ENCODE peak calls at places on chromosome 3, in five cellular contexts. H is H1, C is WTC11, N is HepG2, A is GM12878. I is an unnamed sample.

GRCh38 chr3:27253831-27254230 is 115.4 kb downstream of the NEK10 start:
- DNase-seq in N (peak), C (peak), A (peak), H (peak), I (peak)

GRCh38 chr3:160221019-160221418 is 4.2 kb upstream of the C3orf80 start:
- DNase-seq in A (no peak), N (no peak), H (no peak), C (no peak), I (no peak)

GRCh38 chr3:74651239-74651638 is 36.8 kb upstream of the CNTN3 start:
- DNase-seq in C (no peak), N (no peak), H (no peak), A (no peak), I (no peak)

GRCh38 chr3:42639192-42639591 is 14.3 kb upstream of the ZBTB47 start:
- DNase-seq in A (no peak), N (no peak), C (no peak), H (no peak), I (no peak)

GRCh38 chr3:17605032-17605431 is 137.4 kb downstream of the TBC1D5 start:
- DNase-seq in N (peak), A (no peak), H (no peak), C (no peak), I (no peak)

GRCh38 chr3:105274536-105274935 is 92.2 kb upstream of the ALCAM start:
- DNase-seq in A (no peak), C (no peak), N (no peak), H (no peak), I (no peak)

GRCh38 chr3:105154692-105155091 is 212.0 kb upstream of the ALCAM start:
- DNase-seq in N (no peak), A (no peak), C (no peak), H (no peak), I (no peak)

GRCh38 chr3:53180305-53181023 is 19.5 kb downstream of the PRKCD start:
- DNase-seq in C (no peak), H (no peak), A (peak), N (no peak), I (no peak)

GRCh38 chr3:178518660-178519396 is 17.4 kb upstream of the KCNMB2 start:
- DNase-seq in N (no peak), H (no peak), A (peak), C (no peak), I (no peak)

GRCh38 chr3:30124435-30125390 is 481.7 kb upstream of the TGFBR2 start:
- DNase-seq in N (no peak), H (no peak), A (no peak), C (no peak), I (peak)

GRCh38 chr3:41111011-41111410 is 88.3 kb upstream of the CTNNB1 start:
- DNase-seq in A (no peak), H (no peak), N (peak), C (no peak), I (no peak)

GRCh38 chr3:34780973-34781372 is 858.4 kb upstream of the ARPP21 start:
- DNase-seq in H (no peak), C (no peak), N (no peak), A (no peak), I (peak)

GRCh38 chr3:140906785-140907184 is 34.9 kb upstream of the SLC25A36 start:
- DNase-seq in A (no peak), N (no peak), H (no peak), C (no peak), I (no peak)

GRCh38 chr3:120460862-120461261 is 10.1 kb upstream of the FSTL1 start:
- DNase-seq in C (no peak), H (no peak), N (no peak), A (no peak), I (no peak)

GRCh38 chr3:70824078-70824477 is 511.6 kb upstream of the MDFIC2 start:
- DNase-seq in H (no peak), C (no peak), N (no peak), A (no peak), I (no peak)

GRCh38 chr3:109224333-109224732 is 87.8 kb downstream of the C3orf85 start:
- DNase-seq in N (peak), A (no peak), H (peak), C (peak), I (peak)

GRCh38 chr3:8539419-8539818 is 37.8 kb downstream of the LMCD1 start:
- DNase-seq in N (no peak), C (no peak), A (no peak), H (no peak), I (no peak)

GRCh38 chr3:187544326-187544725 is 125.9 kb downstream of the SST start:
- DNase-seq in C (no peak), N (no peak), H (no peak), A (no peak), I (no peak)

GRCh38 chr3:99544819-99545281 is 93.5 kb upstream of the COL8A1 start:
- DNase-seq in N (no peak), A (no peak), C (no peak), H (no peak), I (no peak)

GRCh38 chr3:24299801-24300626 is 194.6 kb downstream of the THRB start:
- DNase-seq in N (no peak), A (no peak), H (no peak), C (no peak), I (no peak)

GRCh38 chr3:138332472-138333073 is 2.9 kb upstream of the NME9 start:
- DNase-seq in N (peak), H (peak), C (no peak), A (no peak), I (peak)
- TF ChIP-seq CREB1 in N (no peak), H (no peak), C (no peak), A (no peak), I (no peak)

GRCh38 chr3:152197451-152197850 is 71.3 kb upstream of the MBNL1 start:
- DNase-seq in A (no peak), H (no peak), N (no peak), C (no peak), I (no peak)
- TF ChIP-seq CREB1 in A (no peak), H (no peak), N (no peak), C (no peak), I (no peak)

GRCh38 chr3:168424059-168424765 is 328.5 kb upstream of the GOLIM4 start:
- DNase-seq in C (no peak), A (no peak), H (no peak), N (no peak), I (no peak)
- TF ChIP-seq CREB1 in C (no peak), A (no peak), H (no peak), N (no peak), I (no peak)

DNA sequence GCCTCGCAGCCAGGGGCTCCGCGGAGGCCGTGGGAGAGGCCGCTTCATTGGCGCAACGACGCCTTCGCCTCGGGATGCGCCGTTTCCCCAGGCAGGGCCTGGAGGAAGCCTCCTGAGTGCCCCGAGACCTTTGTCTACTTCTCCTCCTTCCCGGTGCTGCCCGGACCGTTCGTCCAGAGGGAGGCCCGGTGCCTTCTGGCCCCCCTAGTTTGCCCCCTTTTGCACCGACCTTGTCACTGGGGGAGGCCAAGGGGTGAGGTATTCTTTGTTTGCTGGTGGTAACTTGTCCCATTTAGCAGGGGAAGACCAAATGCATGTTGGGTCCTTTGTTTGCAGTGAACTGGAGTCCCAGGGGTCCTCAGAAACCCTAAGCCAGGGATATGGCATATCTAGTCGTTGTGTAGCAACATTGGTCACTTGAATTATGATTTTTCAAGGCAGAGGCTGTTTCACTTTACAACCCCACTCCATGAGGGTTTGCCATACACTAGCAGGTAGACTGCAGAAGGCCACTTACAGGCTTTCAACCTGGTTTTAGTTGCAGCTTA is 614 bp downstream of the DHX30 start:
- DNase-seq in C (no peak), H (no peak), A (no peak), N (no peak), I (no peak)
- TF ChIP-seq CREB1 in C (no peak), H (no peak), A (no peak), N (no peak), I (no peak)

GRCh38 chr3:49415931-49416601 is 3.8 kb downstream of the TCTA start:
- DNase-seq in H (no peak), A (peak), N (no peak), C (no peak), I (no peak)
- TF ChIP-seq CREB1 in H (no peak), A (peak), N (no peak), C (no peak), I (no peak)

GRCh38 chr3:16441306-16441898 is 72.1 kb downstream of the RFTN1 start:
- DNase-seq in C (no peak), A (no peak), H (no peak), N (no peak), I (no peak)

GRCh38 chr3:16433701-16434151 is 79.8 kb downstream of the RFTN1 start:
- DNase-seq in C (no peak), N (no peak), A (peak), H (no peak), I (peak)

GRCh38 chr3:16439163-16439847 is 74.2 kb downstream of the RFTN1 start:
- DNase-seq in N (no peak), H (no peak), C (no peak), A (no peak), I (no peak)

GRCh38 chr3:16439848-16440708 is 73.4 kb downstream of the RFTN1 start:
- DNase-seq in N (no peak), A (no peak), C (no peak), H (no peak), I (no peak)

DNA sequence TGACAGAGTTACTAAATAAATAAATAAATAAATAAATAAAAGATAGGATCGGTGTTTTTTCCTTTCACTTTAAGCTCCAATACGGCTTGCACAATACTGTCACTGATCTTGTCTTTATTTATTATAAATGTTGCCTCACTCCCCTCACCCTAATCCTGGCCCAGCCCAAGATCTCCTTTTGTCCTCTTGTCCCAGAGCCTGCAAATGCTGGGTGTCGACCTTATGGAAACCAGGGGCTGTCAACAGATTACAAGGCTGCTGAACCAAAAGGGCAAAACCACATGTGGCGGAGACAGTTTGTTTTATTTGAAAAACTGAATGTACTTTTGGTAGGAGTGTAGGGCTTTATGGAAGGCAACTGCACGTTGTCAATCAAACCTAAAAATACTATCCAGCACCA is 75.9 kb downstream of the RFTN1 start:
- DNase-seq in H (no peak), N (no peak), A (no peak), C (no peak), I (no peak)
- TF ChIP-seq CREB1 in H (no peak), N (no peak), A (no peak), C (no peak), I (no peak)